ENCODE peak calls at places on chromosome 12, in eight cellular contexts. T is A549; S is CD8-positive, alpha-beta T cell; N is CD8-positive, alpha-beta memory T cell; I is uterus; O is lower lobe of right lung; A is PC-3; L is SK-N-SH. B is an unnamed sample.
A peak's percentile ranks its signal among the peaks of the same experiment; 100 is the strongest.

GRCh38 chr12:122980192-122981035 is at the start of gene ARL6IP4:
- DNase-seq in T (peak; percentile 76), S (peak; percentile 49), N (peak; percentile 44), I (no peak), O (peak; percentile 83), A (peak; percentile 67), L (peak; percentile 91), B (peak; percentile 82)

GRCh38 chr12:104181313-104181712 is 34.3 kb upstream of the TXNRD1 start:
- DNase-seq in T (no peak), S (no peak), N (no peak), I (no peak), O (no peak), A (no peak), L (no peak), B (peak; percentile 42)

GRCh38 chr12:21769311-21769710 is 5.2 kb downstream of the KCNJ8 start:
- DNase-seq in T (no peak), S (no peak), N (no peak), I (no peak), O (no peak), A (no peak), L (no peak), B (no peak)

GRCh38 chr12:76688001-76688400 is 75.9 kb upstream of the ZDHHC17 start:
- DNase-seq in T (no peak), S (no peak), N (no peak), I (no peak), O (no peak), A (peak; percentile 21), L (peak; percentile 10), B (peak; percentile 42)

GRCh38 chr12:118073768-118074167 is 12.8 kb upstream of the WSB2 start:
- DNase-seq in T (no peak), S (no peak), N (no peak), I (no peak), O (no peak), A (no peak), L (no peak), B (no peak)

GRCh38 chr12:52353766-52354165 is 13.5 kb downstream of the KRT85 start:
- DNase-seq in T (no peak), S (no peak), N (no peak), I (no peak), O (no peak), A (no peak), L (no peak), B (no peak)

GRCh38 chr12:94575024-94575423 is 75.3 kb downstream of the TMCC3 start:
- DNase-seq in T (no peak), S (no peak), N (no peak), I (no peak), O (no peak), A (no peak), L (no peak), B (no peak)

GRCh38 chr12:6310771-6311610 is 509 bp downstream of the PLEKHG6 start:
- DNase-seq in T (no peak), S (no peak), N (no peak), I (no peak), O (peak; percentile 49), A (no peak), L (no peak), B (no peak)

GRCh38 chr12:27498761-27499160 is 25.2 kb upstream of the PPFIBP1 start:
- DNase-seq in T (no peak), S (no peak), N (no peak), I (no peak), O (no peak), A (no peak), L (no peak), B (peak; percentile 40)

GRCh38 chr12:54759751-54760150 is 94.6 kb upstream of the MUCL1 start:
- DNase-seq in T (no peak), S (no peak), N (no peak), I (no peak), O (no peak), A (peak; percentile 73), L (no peak), B (peak; percentile 24)

GRCh38 chr12:91099836-91100235 is 11.5 kb downstream of the LUM start:
- DNase-seq in T (no peak), S (no peak), N (no peak), I (no peak), O (no peak), A (no peak), L (no peak), B (no peak)

GRCh38 chr12:110355080-110355479 is 48.4 kb downstream of the ANAPC7 start:
- DNase-seq in T (peak; percentile 68), S (peak; percentile 8), N (no peak), I (no peak), O (no peak), A (peak; percentile 47), L (peak; percentile 48), B (peak; percentile 47)

GRCh38 chr12:47280543-47281330 is 201.0 kb upstream of the AMIGO2 start:
- DNase-seq in T (no peak), S (no peak), N (no peak), I (no peak), O (no peak), A (no peak), L (no peak), B (no peak)

GRCh38 chr12:104180389-104180788 is 35.2 kb upstream of the TXNRD1 start:
- DNase-seq in T (no peak), S (no peak), N (no peak), I (no peak), O (no peak), A (peak; percentile 22), L (no peak), B (no peak)

GRCh38 chr12:118334939-118335567 is 37.7 kb downstream of the TAOK3 start:
- DNase-seq in T (no peak), S (no peak), N (no peak), I (no peak), O (peak; percentile 84), A (no peak), L (no peak), B (peak; percentile 78)

GRCh38 chr12:5204271-5204670 is 160.6 kb downstream of the KCNA5 start:
- DNase-seq in T (no peak), S (no peak), N (no peak), I (no peak), O (no peak), A (no peak), L (no peak), B (no peak)
- H3K4me1 ChIP-seq in T (no peaks in the 10 kb centered on the region), S (no peaks in the 10 kb centered on the region), N (no peaks in the 10 kb centered on the region), I (no peaks in the 10 kb centered on the region), O (peaks cover 4% of the 10 kb centered on the region), A (no peaks in the 10 kb centered on the region), L (no peaks in the 10 kb centered on the region), B (peaks cover 3% of the 10 kb centered on the region)

GRCh38 chr12:45220366-45220931 is 4.6 kb downstream of the ANO6 start:
- DNase-seq in T (no peak), S (no peak), N (no peak), I (no peak), O (no peak), A (peak; percentile 62), L (no peak), B (no peak)
- H3K4me1 ChIP-seq in T (peaks cover 32% of the 10 kb centered on the region), S (peaks cover 24% of the 10 kb centered on the region), N (peaks cover 22% of the 10 kb centered on the region), I (peaks cover 5% of the 10 kb centered on the region), O (peaks cover 53% of the 10 kb centered on the region), A (peaks cover 23% of the 10 kb centered on the region), L (no peaks in the 10 kb centered on the region), B (peaks cover 12% of the 10 kb centered on the region)

GRCh38 chr12:99026332-99027116 is 381.4 kb downstream of the APAF1 start:
- DNase-seq in T (no peak), S (no peak), N (no peak), I (no peak), O (no peak), A (no peak), L (no peak), B (no peak)

GRCh38 chr12:99020871-99021270 is 375.8 kb downstream of the APAF1 start:
- DNase-seq in T (no peak), S (no peak), N (no peak), I (no peak), O (no peak), A (peak; percentile 34), L (no peak), B (no peak)

GRCh38 chr12:99027491-99027890 is 382.4 kb downstream of the APAF1 start:
- DNase-seq in T (no peak), S (no peak), N (no peak), I (no peak), O (no peak), A (no peak), L (no peak), B (no peak)

GRCh38 chr12:99024191-99024590 is 379.1 kb downstream of the APAF1 start:
- DNase-seq in T (no peak), S (no peak), N (no peak), I (no peak), O (no peak), A (no peak), L (no peak), B (no peak)

GRCh38 chr12:99024870-99025269 is 379.8 kb downstream of the APAF1 start:
- DNase-seq in T (no peak), S (no peak), N (no peak), I (no peak), O (no peak), A (no peak), L (no peak), B (no peak)
- H3K4me1 ChIP-seq in T (no peaks in the 10 kb centered on the region), S (no peaks in the 10 kb centered on the region), N (no peaks in the 10 kb centered on the region), I (no peaks in the 10 kb centered on the region), O (no peaks in the 10 kb centered on the region), A (no peaks in the 10 kb centered on the region), L (no peaks in the 10 kb centered on the region), B (no peaks in the 10 kb centered on the region)

GRCh38 chr12:4817813-4818212 is 91.9 kb upstream of the KCNA1 start:
- DNase-seq in T (no peak), S (no peak), N (no peak), I (no peak), O (no peak), A (no peak), L (no peak), B (peak; percentile 29)

GRCh38 chr12:4814485-4814884 is 94.3 kb downstream of the GALNT8 start:
- DNase-seq in T (no peak), S (no peak), N (no peak), I (no peak), O (no peak), A (no peak), L (no peak), B (no peak)

GRCh38 chr12:4813741-4814140 is 93.5 kb downstream of the GALNT8 start:
- DNase-seq in T (no peak), S (no peak), N (no peak), I (no peak), O (no peak), A (no peak), L (no peak), B (no peak)

GRCh38 chr12:4819654-4820053 is 90.1 kb upstream of the KCNA1 start:
- DNase-seq in T (no peak), S (no peak), N (no peak), I (no peak), O (no peak), A (no peak), L (no peak), B (no peak)

DNA sequence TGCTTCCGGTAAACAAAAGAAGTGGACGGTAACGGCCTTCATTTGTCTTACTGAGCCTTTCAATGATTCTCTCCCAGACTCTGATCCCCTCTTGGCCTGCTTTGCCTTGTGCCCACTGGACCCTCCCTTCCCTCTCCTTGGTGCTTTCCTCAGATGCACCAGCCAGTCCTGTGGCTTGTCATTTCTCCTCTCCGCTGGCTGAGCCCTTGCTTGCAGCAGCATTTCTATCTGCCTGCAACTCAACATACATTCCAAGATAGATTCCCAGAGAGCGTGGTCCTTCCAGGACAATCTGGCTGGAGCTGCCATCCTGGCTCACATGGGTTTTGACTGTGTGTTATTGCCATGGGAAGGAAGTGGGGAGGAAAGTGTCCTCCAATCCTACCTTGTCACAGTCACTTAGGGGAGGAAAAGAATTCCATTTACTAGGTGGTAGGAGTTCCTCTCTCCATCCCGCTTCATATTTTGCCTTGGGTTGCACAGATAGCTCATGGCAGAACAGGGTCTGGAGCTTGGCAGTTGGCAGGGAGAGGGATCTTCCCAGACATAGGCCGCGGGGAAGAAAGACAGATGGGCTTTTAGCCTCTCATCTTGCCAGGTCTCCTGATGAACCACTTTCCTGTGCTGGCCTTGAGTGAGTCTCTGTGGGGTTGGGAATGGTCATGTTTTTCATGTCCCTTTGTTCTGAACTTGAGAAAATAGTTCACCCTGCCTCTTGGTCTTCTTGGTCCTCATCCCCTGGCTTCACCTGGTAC is 92.8 kb upstream of the KCNA1 start:
- DNase-seq in T (no peak), S (no peak), N (no peak), I (no peak), O (no peak), A (no peak), L (no peak), B (no peak)
- H3K4me1 ChIP-seq in T (no peaks in the 10 kb centered on the region), S (peaks cover 15% of the 10 kb centered on the region), N (peaks cover 17% of the 10 kb centered on the region), I (no peaks in the 10 kb centered on the region), O (no peaks in the 10 kb centered on the region), A (no peaks in the 10 kb centered on the region), L (no peaks in the 10 kb centered on the region), B (peaks cover 49% of the 10 kb centered on the region)